ENCODE peak calls at places on chromosomes 4 and X, in four cellular contexts. One of them, this sample, is unnamed.

GRCh38 chr4:19659131-19659530 is 592.6 kb upstream of the SLIT2 start:
- DNase-seq in IMR-90: no peak
- DNase-seq in lower lobe of right lung: no peak
- DNase-seq in fibroblast of lung: no peak
- DNase-seq in this sample: no peak

GRCh38 chrX:15451913-15452312 is 41.2 kb downstream of the PIR start:
- DNase-seq in fibroblast of lung: peak; percentile 47
- DNase-seq in lower lobe of right lung: no peak
- DNase-seq in IMR-90: peak; percentile 21
- DNase-seq in this sample: no peak

GRCh38 chr4:102675142-102675541 is 85.6 kb downstream of the MANBA start:
- DNase-seq in lower lobe of right lung: no peak
- DNase-seq in fibroblast of lung: no peak
- DNase-seq in IMR-90: peak; percentile 72
- DNase-seq in this sample: no peak

GRCh38 chr4:148998719-148999118 is 556.5 kb upstream of the NR3C2 start:
- DNase-seq in lower lobe of right lung: no peak
- DNase-seq in IMR-90: peak; percentile 17
- DNase-seq in fibroblast of lung: peak; percentile 24
- DNase-seq in this sample: no peak

GRCh38 chr4:184444215-184444952 is 30.0 kb downstream of the IRF2 start:
- DNase-seq in lower lobe of right lung: no peak
- DNase-seq in IMR-90: peak; percentile 66
- DNase-seq in fibroblast of lung: no peak
- DNase-seq in this sample: no peak

GRCh38 chr4:41750158-41750623 is 1.7 kb upstream of the PHOX2B start:
- DNase-seq in lower lobe of right lung: no peak
- DNase-seq in fibroblast of lung: no peak
- DNase-seq in IMR-90: no peak
- DNase-seq in this sample: no peak

GRCh38 chr4:45662996-45663395 is 460.9 kb downstream of the GABRG1 start:
- DNase-seq in IMR-90: no peak
- DNase-seq in lower lobe of right lung: peak; percentile 45
- DNase-seq in fibroblast of lung: peak; percentile 87
- DNase-seq in this sample: peak; percentile 29

GRCh38 chrX:154526901-154527675 is 11.1 kb upstream of the FAM3A start:
- DNase-seq in fibroblast of lung: peak; percentile 80
- DNase-seq in IMR-90: peak; percentile 67
- DNase-seq in lower lobe of right lung: peak; percentile 82
- DNase-seq in this sample: no peak

GRCh38 chr4:142721187-142721586 is 124.9 kb downstream of the INPP4B start:
- DNase-seq in IMR-90: peak; percentile 10
- DNase-seq in fibroblast of lung: no peak
- DNase-seq in lower lobe of right lung: no peak
- DNase-seq in this sample: no peak

GRCh38 chr4:121711263-121712000 is 14.7 kb upstream of the ANXA5 start:
- DNase-seq in fibroblast of lung: peak; percentile 96
- DNase-seq in IMR-90: peak; percentile 97
- DNase-seq in lower lobe of right lung: peak; percentile 76
- DNase-seq in this sample: peak; percentile 73

GRCh38 chr4:127781303-127782024 is 658 bp upstream of the HSPA4L start:
- DNase-seq in lower lobe of right lung: peak; percentile 46
- DNase-seq in fibroblast of lung: peak; percentile 64
- DNase-seq in IMR-90: peak; percentile 15
- DNase-seq in this sample: peak; percentile 50

GRCh38 chrX:133434197-133434820 is 19.0 kb upstream of the GPC4 start:
- DNase-seq in fibroblast of lung: no peak
- DNase-seq in IMR-90: no peak
- DNase-seq in lower lobe of right lung: no peak
- DNase-seq in this sample: no peak

GRCh38 chrX:44843753-44844152 is at the start of gene DUSP21:
- DNase-seq in fibroblast of lung: no peak
- DNase-seq in lower lobe of right lung: no peak
- DNase-seq in IMR-90: no peak
- DNase-seq in this sample: no peak

GRCh38 chr4:105572296-105572695 is 19.9 kb downstream of the ARHGEF38 start:
- DNase-seq in fibroblast of lung: no peak
- DNase-seq in lower lobe of right lung: no peak
- DNase-seq in IMR-90: no peak
- DNase-seq in this sample: no peak

GRCh38 chrX:111164728-111165127 is 68.7 kb downstream of the PAK3 start:
- DNase-seq in fibroblast of lung: no peak
- DNase-seq in lower lobe of right lung: no peak
- DNase-seq in IMR-90: peak; percentile 2
- DNase-seq in this sample: no peak

GRCh38 chr4:52876063-52876462 is 13.9 kb downstream of the RASL11B start:
- DNase-seq in lower lobe of right lung: no peak
- DNase-seq in fibroblast of lung: no peak
- DNase-seq in IMR-90: no peak
- DNase-seq in this sample: no peak

GRCh38 chr4:140150636-140150885 is 3.4 kb downstream of the MAML3 start:
- DNase-seq in IMR-90: no peak
- DNase-seq in fibroblast of lung: no peak
- DNase-seq in lower lobe of right lung: peak; percentile 89
- DNase-seq in this sample: peak; percentile 92

GRCh38 chrX:20412871-20413486 is 146.3 kb upstream of the RPS6KA3 start:
- DNase-seq in lower lobe of right lung: peak; percentile 55
- DNase-seq in fibroblast of lung: no peak
- DNase-seq in IMR-90: no peak
- DNase-seq in this sample: no peak

GRCh38 chr4:108030332-108030731 is 40.6 kb downstream of the HADH start:
- DNase-seq in IMR-90: peak; percentile 76
- DNase-seq in fibroblast of lung: peak; percentile 73
- DNase-seq in lower lobe of right lung: no peak
- DNase-seq in this sample: no peak

GRCh38 chrX:72029473-72030411 is 102.0 kb downstream of the RTL5 start:
- DNase-seq in lower lobe of right lung: no peak
- DNase-seq in fibroblast of lung: peak; percentile 93
- DNase-seq in IMR-90: peak; percentile 90
- DNase-seq in this sample: no peak

GRCh38 chr4:4461850-4462249 is 74.9 kb downstream of the NSG1 start:
- DNase-seq in IMR-90: no peak
- DNase-seq in fibroblast of lung: no peak
- DNase-seq in lower lobe of right lung: no peak
- DNase-seq in this sample: peak; percentile 46

GRCh38 chr4:56908206-56909082 is 744 bp downstream of the REST start:
- DNase-seq in IMR-90: peak; percentile 68
- DNase-seq in fibroblast of lung: peak; percentile 65
- DNase-seq in lower lobe of right lung: peak; percentile 81
- DNase-seq in this sample: peak; percentile 73

GRCh38 chrX:151713859-151714258 is 2.0 kb upstream of the FATE1 start:
- DNase-seq in fibroblast of lung: peak; percentile 0
- DNase-seq in IMR-90: no peak
- DNase-seq in lower lobe of right lung: no peak
- DNase-seq in this sample: no peak

GRCh38 chr4:24557036-24558022 is 27.0 kb downstream of the DHX15 start:
- DNase-seq in lower lobe of right lung: no peak
- DNase-seq in fibroblast of lung: peak; percentile 73
- DNase-seq in IMR-90: peak; percentile 63
- DNase-seq in this sample: no peak

GRCh38 chrX:36856849-36857248 is 151.3 kb upstream of the FAM47C start:
- DNase-seq in fibroblast of lung: peak; percentile 23
- DNase-seq in lower lobe of right lung: no peak
- DNase-seq in IMR-90: peak; percentile 2
- DNase-seq in this sample: no peak

GRCh38 chrX:41723821-41724220 is at the start of gene GPR82:
- DNase-seq in IMR-90: no peak
- DNase-seq in fibroblast of lung: no peak
- DNase-seq in lower lobe of right lung: no peak
- DNase-seq in this sample: no peak

GRCh38 chrX:56343231-56343630 is 111.1 kb downstream of the KLF8 start:
- DNase-seq in fibroblast of lung: no peak
- DNase-seq in IMR-90: no peak
- DNase-seq in lower lobe of right lung: no peak
- DNase-seq in this sample: no peak

GRCh38 chr4:139934336-139934735 is 219.6 kb downstream of the MAML3 start:
- DNase-seq in fibroblast of lung: peak; percentile 42
- DNase-seq in lower lobe of right lung: no peak
- DNase-seq in IMR-90: peak; percentile 48
- DNase-seq in this sample: no peak

GRCh38 chr4:98566491-98567008 is 91.9 kb downstream of the TSPAN5 start:
- DNase-seq in fibroblast of lung: peak; percentile 79
- DNase-seq in IMR-90: peak; percentile 50
- DNase-seq in lower lobe of right lung: no peak
- DNase-seq in this sample: no peak

GRCh38 chrX:107676559-107677378 is 48.5 kb downstream of the PRPS1 start:
- DNase-seq in lower lobe of right lung: peak; percentile 93
- DNase-seq in IMR-90: peak; percentile 84
- DNase-seq in fibroblast of lung: peak; percentile 97
- DNase-seq in this sample: peak; percentile 91

GRCh38 chrX:129233791-129234190 is 289.5 kb downstream of the SMARCA1 start:
- DNase-seq in IMR-90: no peak
- DNase-seq in fibroblast of lung: no peak
- DNase-seq in lower lobe of right lung: no peak
- DNase-seq in this sample: no peak

GRCh38 chrX:129540725-129541184 is 696 bp downstream of the OCRL start:
- DNase-seq in fibroblast of lung: no peak
- DNase-seq in IMR-90: no peak
- DNase-seq in lower lobe of right lung: peak; percentile 39
- DNase-seq in this sample: no peak

GRCh38 chrX:7515681-7516413 is 327.1 kb upstream of the VCX start:
- DNase-seq in lower lobe of right lung: no peak
- DNase-seq in fibroblast of lung: no peak
- DNase-seq in IMR-90: no peak
- DNase-seq in this sample: no peak
- H3K27ac ChIP-seq in lower lobe of right lung: no peak overlapping the region
- H3K27ac ChIP-seq in fibroblast of lung: no peak overlapping the region
- H3K27ac ChIP-seq in IMR-90: no peak overlapping the region
- H3K27ac ChIP-seq in this sample: no peak overlapping the region

GRCh38 chr4:76208005-76208765 is 5.4 kb downstream of the SCARB2 start:
- DNase-seq in IMR-90: peak; percentile 94
- DNase-seq in lower lobe of right lung: peak; percentile 77
- DNase-seq in fibroblast of lung: peak; percentile 94
- DNase-seq in this sample: no peak
- H3K4me1 ChIP-seq in IMR-90: peaks cover 18% of the 10 kb centered on the region
- H3K4me1 ChIP-seq in lower lobe of right lung: peaks cover 91% of the 10 kb centered on the region
- H3K4me1 ChIP-seq in fibroblast of lung: peaks cover 30% of the 10 kb centered on the region
- H3K4me1 ChIP-seq in this sample: peaks cover 79% of the 10 kb centered on the region

GRCh38 chr4:182449960-182450359 is 206.8 kb downstream of the TENM3 start:
- DNase-seq in fibroblast of lung: peak; percentile 26
- DNase-seq in IMR-90: no peak
- DNase-seq in lower lobe of right lung: no peak
- DNase-seq in this sample: no peak
- H3K4me3 ChIP-seq in fibroblast of lung: peak overlapping the region; percentile 94
- H3K4me3 ChIP-seq in IMR-90: peak overlapping the region; percentile 62
- H3K4me3 ChIP-seq in lower lobe of right lung: peak overlapping the region; percentile 54
- H3K4me3 ChIP-seq in this sample: no peak overlapping the region

GRCh38 chrX:53584891-53585290 is 101.6 kb downstream of the HUWE1 start:
- DNase-seq in IMR-90: no peak
- DNase-seq in fibroblast of lung: no peak
- DNase-seq in lower lobe of right lung: no peak
- DNase-seq in this sample: no peak
- H3K27ac ChIP-seq in IMR-90: no peak overlapping the region
- H3K27ac ChIP-seq in fibroblast of lung: no peak overlapping the region
- H3K27ac ChIP-seq in lower lobe of right lung: no peak overlapping the region
- H3K27ac ChIP-seq in this sample: no peak overlapping the region

DNA sequence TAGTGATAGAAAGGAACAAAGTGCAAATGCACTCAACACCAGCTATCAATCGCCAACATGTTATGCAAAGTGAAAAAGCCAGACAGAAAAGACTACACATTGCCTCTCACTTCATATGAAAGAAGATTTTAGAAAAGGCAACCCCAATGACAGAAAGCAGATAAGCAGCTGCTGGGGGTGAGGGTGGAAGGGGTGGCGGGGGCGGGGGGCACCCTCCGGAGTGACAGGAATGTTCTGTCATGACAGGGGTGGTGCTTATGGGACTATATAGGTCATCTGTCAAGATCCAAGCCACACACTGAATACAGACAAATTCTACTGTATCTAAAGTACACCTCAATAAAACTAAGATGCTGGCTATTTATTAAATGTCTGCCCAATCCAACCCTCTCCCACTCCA is 10.7 kb downstream of the WDR1 start:
- DNase-seq in fibroblast of lung: no peak
- DNase-seq in IMR-90: no peak
- DNase-seq in lower lobe of right lung: no peak
- DNase-seq in this sample: no peak
- H3K4me1 ChIP-seq in fibroblast of lung: peaks cover 48% of the 10 kb centered on the region
- H3K4me1 ChIP-seq in IMR-90: peaks cover 72% of the 10 kb centered on the region
- H3K4me1 ChIP-seq in lower lobe of right lung: peaks cover 85% of the 10 kb centered on the region
- H3K4me1 ChIP-seq in this sample: peaks cover 93% of the 10 kb centered on the region

GRCh38 chr4:134628074-134628473 is 426.5 kb upstream of the PABPC4L start:
- DNase-seq in IMR-90: no peak
- DNase-seq in lower lobe of right lung: no peak
- DNase-seq in fibroblast of lung: peak; percentile 20
- DNase-seq in this sample: no peak

GRCh38 chr4:134622194-134622593 is 420.6 kb upstream of the PABPC4L start:
- DNase-seq in lower lobe of right lung: no peak
- DNase-seq in IMR-90: no peak
- DNase-seq in fibroblast of lung: no peak
- DNase-seq in this sample: no peak

GRCh38 chr4:134627386-134627785 is 425.8 kb upstream of the PABPC4L start:
- DNase-seq in lower lobe of right lung: no peak
- DNase-seq in IMR-90: no peak
- DNase-seq in fibroblast of lung: no peak
- DNase-seq in this sample: no peak

GRCh38 chr4:134624365-134624764 is 422.8 kb upstream of the PABPC4L start:
- DNase-seq in IMR-90: no peak
- DNase-seq in lower lobe of right lung: no peak
- DNase-seq in fibroblast of lung: no peak
- DNase-seq in this sample: no peak
- H3K4me3 ChIP-seq in IMR-90: no peak overlapping the region
- H3K4me3 ChIP-seq in lower lobe of right lung: no peak overlapping the region
- H3K4me3 ChIP-seq in fibroblast of lung: no peak overlapping the region
- H3K4me3 ChIP-seq in this sample: no peak overlapping the region

GRCh38 chr4:25857403-25857802 is 5.4 kb downstream of the SEL1L3 start:
- DNase-seq in IMR-90: no peak
- DNase-seq in fibroblast of lung: no peak
- DNase-seq in lower lobe of right lung: no peak
- DNase-seq in this sample: no peak
- H3K27ac ChIP-seq in IMR-90: no peak overlapping the region
- H3K27ac ChIP-seq in fibroblast of lung: no peak overlapping the region
- H3K27ac ChIP-seq in lower lobe of right lung: peak overlapping the region; percentile 39
- H3K27ac ChIP-seq in this sample: no peak overlapping the region

GRCh38 chr4:144670776-144671175 is 24.8 kb downstream of the HHIP start:
- DNase-seq in fibroblast of lung: no peak
- DNase-seq in lower lobe of right lung: no peak
- DNase-seq in IMR-90: no peak
- DNase-seq in this sample: no peak

GRCh38 chr4:144674711-144675110 is 28.8 kb downstream of the HHIP start:
- DNase-seq in fibroblast of lung: no peak
- DNase-seq in IMR-90: no peak
- DNase-seq in lower lobe of right lung: no peak
- DNase-seq in this sample: no peak
- H3K4me1 ChIP-seq in fibroblast of lung: no peaks in the 10 kb centered on the region
- H3K4me1 ChIP-seq in IMR-90: no peaks in the 10 kb centered on the region
- H3K4me1 ChIP-seq in lower lobe of right lung: no peaks in the 10 kb centered on the region
- H3K4me1 ChIP-seq in this sample: no peaks in the 10 kb centered on the region

This sample was measured in upper lobe of left lung.